ENCODE peak calls at places on chromosomes 6 and 20, in five cellular contexts. B is A673; O is fibroblast of lung; K is CD8-positive, alpha-beta memory T cell; Y is caudate nucleus. I is an unnamed sample.

GRCh38 chr6:32843979-32844838 is at the start of gene PSMB8:
- DNase-seq in Y (peak; percentile 79), B (peak; percentile 95), O (peak; percentile 91), K (peak; percentile 97), I (peak; percentile 73)

GRCh38 chr6:149854532-149854931 is 9.6 kb downstream of the LRP11 start:
- DNase-seq in B (no peak), K (no peak), O (no peak), Y (no peak), I (no peak)

GRCh38 chr6:109031416-109031815 is 63.2 kb downstream of the SESN1 start:
- DNase-seq in K (no peak), B (peak; percentile 12), Y (no peak), O (no peak), I (no peak)

GRCh38 chr6:54980511-54981275 is 134.1 kb downstream of the FAM83B start:
- DNase-seq in O (peak; percentile 98), B (peak; percentile 64), Y (no peak), K (no peak), I (no peak)

GRCh38 chr6:193773-194310 is 98.4 kb upstream of the DUSP22 start:
- DNase-seq in Y (no peak), K (peak; percentile 17), O (no peak), B (no peak), I (no peak)

GRCh38 chr6:106360410-106360988 is at the start of gene CRYBG1:
- DNase-seq in B (peak; percentile 72), Y (peak; percentile 4), O (peak; percentile 13), K (peak; percentile 75), I (no peak)

GRCh38 chr6:14910692-14911547 is 334.9 kb upstream of the JARID2 start:
- DNase-seq in K (no peak), Y (no peak), O (peak; percentile 48), B (peak; percentile 33), I (no peak)

GRCh38 chr6:31173406-31173805 is 2.9 kb upstream of the POU5F1 start:
- DNase-seq in O (no peak), B (no peak), K (no peak), Y (no peak), I (no peak)

GRCh38 chr6:163720005-163720404 is 305.5 kb downstream of the QKI start:
- DNase-seq in O (no peak), Y (no peak), B (no peak), K (no peak), I (no peak)

GRCh38 chr6:18187701-18188100 is 32.5 kb downstream of the KDM1B start:
- DNase-seq in B (no peak), O (no peak), Y (no peak), K (no peak), I (no peak)

GRCh38 chr6:15796130-15796766 is 133.4 kb upstream of the DTNBP1 start:
- DNase-seq in Y (no peak), O (no peak), B (no peak), K (no peak), I (no peak)

GRCh38 chr20:59955131-59955796 is 3.0 kb upstream of the CDH26 start:
- DNase-seq in B (peak; percentile 63), Y (no peak), K (no peak), O (peak; percentile 14), I (no peak)

GRCh38 chr20:42986143-42986773 is 203.4 kb downstream of the PTPRT start:
- DNase-seq in B (no peak), K (no peak), Y (no peak), O (no peak), I (no peak)

DNA sequence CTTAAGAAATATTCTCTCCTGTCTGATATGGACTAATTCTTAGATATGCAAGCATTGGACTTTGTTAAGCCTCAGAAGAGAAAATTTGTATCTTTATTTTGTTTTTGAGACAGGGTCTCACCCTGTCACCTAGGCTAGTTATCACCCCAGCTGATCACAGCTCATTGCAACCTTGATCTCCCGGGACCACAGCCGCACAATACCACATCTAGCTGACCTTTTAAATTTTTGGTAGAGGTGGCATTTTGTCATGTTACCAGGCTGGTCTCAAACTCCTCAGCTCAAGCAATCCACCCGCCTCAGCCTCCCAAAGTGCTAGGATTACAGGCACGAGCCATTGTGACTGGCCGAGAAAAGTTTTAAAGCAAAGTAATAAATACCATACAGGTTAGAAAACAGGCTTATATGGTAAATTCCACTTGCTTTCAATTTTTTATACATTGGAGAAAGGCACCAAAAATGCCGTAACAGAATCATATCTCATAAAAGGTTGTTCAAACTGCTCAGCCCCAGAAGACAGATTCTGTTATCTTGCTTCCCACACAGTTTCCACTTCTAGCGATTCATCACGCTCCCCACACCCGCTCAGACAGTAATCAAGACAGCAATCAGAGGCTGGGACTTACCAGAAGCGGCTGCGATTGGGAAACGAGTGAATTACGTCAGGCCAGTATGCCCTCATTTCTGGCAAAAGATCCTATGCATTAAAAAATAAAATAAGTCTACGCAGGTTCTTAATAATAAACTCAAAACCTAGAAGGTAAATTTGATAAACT is 13.8 kb downstream of the RNASET2 start:
- DNase-seq in B (no peak), Y (no peak), O (peak; percentile 30), K (no peak), I (no peak)
- H3K27ac ChIP-seq in B (no peak overlapping the region), Y (no peak overlapping the region), O (no peak overlapping the region), K (no peak overlapping the region), I (no peak overlapping the region)

GRCh38 chr6:75236630-75237029 is 7.0 kb downstream of the COX7A2 start:
- DNase-seq in K (no peak), O (no peak), Y (no peak), B (no peak), I (no peak)

GRCh38 chr6:75230484-75231325 is 12.9 kb downstream of the COX7A2 start:
- DNase-seq in B (peak; percentile 76), O (peak; percentile 71), K (no peak), Y (no peak), I (no peak)

GRCh38 chr6:75233097-75233615 is 10.4 kb downstream of the COX7A2 start:
- DNase-seq in K (no peak), O (no peak), B (no peak), Y (no peak), I (no peak)

GRCh38 chr6:75234126-75234865 is 9.3 kb downstream of the COX7A2 start:
- DNase-seq in B (no peak), O (no peak), Y (no peak), K (no peak), I (peak; percentile 9)

GRCh38 chr6:75235271-75235670 is 8.3 kb downstream of the COX7A2 start:
- DNase-seq in B (no peak), O (no peak), Y (no peak), K (no peak), I (no peak)
- H3K27ac ChIP-seq in B (no peak overlapping the region), O (no peak overlapping the region), Y (no peak overlapping the region), K (no peak overlapping the region), I (no peak overlapping the region)

DNA sequence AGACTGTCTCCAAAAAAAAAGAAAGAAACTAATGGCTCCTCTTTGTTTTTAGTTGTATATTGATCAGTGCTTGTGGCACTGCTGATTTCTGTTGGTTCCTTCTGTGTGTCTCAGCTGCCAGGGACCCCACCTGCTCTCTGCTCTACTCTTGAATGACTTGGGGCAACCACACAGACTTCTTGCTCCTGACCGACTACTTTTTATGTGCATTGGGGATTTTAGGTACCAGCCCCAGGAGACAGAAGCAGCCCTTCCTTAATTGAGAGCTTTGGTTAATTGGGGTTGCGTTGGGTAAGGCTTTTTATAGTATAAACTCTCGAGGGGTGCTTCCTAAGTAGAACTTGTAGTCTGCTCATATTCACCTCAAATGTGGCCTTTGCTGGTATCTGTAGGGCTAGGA is 6.9 kb downstream of the STK35 start:
- DNase-seq in K (no peak), Y (no peak), O (no peak), B (no peak), I (no peak)
- H3K27ac ChIP-seq in K (no peak overlapping the region), Y (no peak overlapping the region), O (peak overlapping the region; percentile 18), B (no peak overlapping the region), I (no peak overlapping the region)

GRCh38 chr6:66854014-66854413 is 1147.0 kb upstream of the EYS start:
- DNase-seq in Y (no peak), K (no peak), B (no peak), O (no peak), I (no peak)

GRCh38 chr6:66861007-66861541 is 1154.0 kb upstream of the EYS start:
- DNase-seq in K (no peak), O (no peak), Y (no peak), B (no peak), I (no peak)

DNA sequence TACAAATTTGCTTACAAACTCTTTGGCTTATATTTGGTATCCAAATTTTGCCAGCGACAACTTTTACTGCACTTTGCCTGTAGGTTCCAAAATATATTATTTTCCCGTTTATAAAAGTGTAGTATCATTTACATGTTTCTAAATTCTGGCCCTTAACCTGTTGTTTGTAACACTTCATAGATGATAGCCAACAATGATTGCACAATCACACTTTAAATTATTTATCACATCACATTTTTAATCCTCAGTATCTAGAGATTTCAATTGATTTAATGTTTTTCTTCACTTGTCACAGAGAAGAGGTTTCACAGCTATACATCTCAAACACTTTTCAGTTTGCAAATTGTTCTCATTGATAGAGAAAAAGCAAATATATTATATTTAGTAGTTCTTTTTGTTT is 1151.2 kb upstream of the EYS start:
- DNase-seq in B (no peak), Y (no peak), O (no peak), K (no peak), I (no peak)
- H3K27ac ChIP-seq in B (no peak overlapping the region), Y (no peak overlapping the region), O (no peak overlapping the region), K (no peak overlapping the region), I (no peak overlapping the region)

GRCh38 chr6:26324295-26324727 is 40.7 kb upstream of the BTN3A2 start:
- DNase-seq in O (no peak), K (no peak), Y (no peak), B (no peak), I (no peak)
- H3K27ac ChIP-seq in O (no peak overlapping the region), K (no peak overlapping the region), Y (no peak overlapping the region), B (no peak overlapping the region), I (no peak overlapping the region)

GRCh38 chr6:2117447-2117846 is 128.0 kb downstream of the GMDS start:
- DNase-seq in Y (no peak), K (no peak), O (no peak), B (no peak), I (no peak)
- H3K27ac ChIP-seq in Y (no peak overlapping the region), K (no peak overlapping the region), O (no peak overlapping the region), B (no peak overlapping the region), I (no peak overlapping the region)

I was measured in substantia nigra.